ENCODE peak calls at places on chromosomes 5 and 9, in nine cellular contexts. One of them, this sample, is unnamed.

GRCh38 chr5:6261668-6262067 is 116.7 kb downstream of the MED10 start:
- DNase-seq in globus pallidus: no peak
- DNase-seq in neural crest cell: no peak
- DNase-seq in T-helper 1 cell: no peak
- DNase-seq in HTR-8/SVneo: no peak
- DNase-seq in HuH-7: no peak
- DNase-seq in M059J: no peak
- DNase-seq in brain microvascular endothelial cell: no peak
- DNase-seq in NCI-H524: no peak
- DNase-seq in this sample: no peak

GRCh38 chr5:109141499-109142200 is 268.1 kb downstream of the PJA2 start:
- DNase-seq in M059J: no peak
- DNase-seq in globus pallidus: no peak
- DNase-seq in NCI-H524: no peak
- DNase-seq in T-helper 1 cell: no peak
- DNase-seq in brain microvascular endothelial cell: peak
- DNase-seq in neural crest cell: no peak
- DNase-seq in HuH-7: peak
- DNase-seq in HTR-8/SVneo: no peak
- DNase-seq in this sample: no peak

GRCh38 chr5:171596391-171596878 is 177.0 kb downstream of the FGF18 start:
- DNase-seq in globus pallidus: no peak
- DNase-seq in HTR-8/SVneo: peak
- DNase-seq in brain microvascular endothelial cell: peak
- DNase-seq in neural crest cell: no peak
- DNase-seq in HuH-7: no peak
- DNase-seq in T-helper 1 cell: no peak
- DNase-seq in NCI-H524: no peak
- DNase-seq in M059J: peak
- DNase-seq in this sample: no peak

GRCh38 chr9:15271403-15271802 is 35.6 kb downstream of the TTC39B start:
- DNase-seq in HTR-8/SVneo: no peak
- DNase-seq in T-helper 1 cell: no peak
- DNase-seq in NCI-H524: no peak
- DNase-seq in neural crest cell: no peak
- DNase-seq in globus pallidus: no peak
- DNase-seq in M059J: no peak
- DNase-seq in HuH-7: no peak
- DNase-seq in brain microvascular endothelial cell: no peak
- DNase-seq in this sample: no peak

GRCh38 chr9:26292943-26293342 is 599.7 kb downstream of the CAAP1 start:
- DNase-seq in NCI-H524: peak
- DNase-seq in M059J: peak
- DNase-seq in HTR-8/SVneo: peak
- DNase-seq in T-helper 1 cell: no peak
- DNase-seq in brain microvascular endothelial cell: peak
- DNase-seq in HuH-7: no peak
- DNase-seq in globus pallidus: no peak
- DNase-seq in neural crest cell: no peak
- DNase-seq in this sample: no peak

GRCh38 chr9:7095054-7095453 is 337.3 kb downstream of the KDM4C start:
- DNase-seq in HuH-7: no peak
- DNase-seq in neural crest cell: no peak
- DNase-seq in globus pallidus: no peak
- DNase-seq in NCI-H524: no peak
- DNase-seq in M059J: no peak
- DNase-seq in HTR-8/SVneo: no peak
- DNase-seq in T-helper 1 cell: no peak
- DNase-seq in brain microvascular endothelial cell: no peak
- DNase-seq in this sample: no peak

GRCh38 chr5:122463221-122463620 is 151.2 kb downstream of the SNCAIP start:
- DNase-seq in NCI-H524: no peak
- DNase-seq in M059J: no peak
- DNase-seq in HuH-7: no peak
- DNase-seq in brain microvascular endothelial cell: peak
- DNase-seq in globus pallidus: no peak
- DNase-seq in HTR-8/SVneo: no peak
- DNase-seq in T-helper 1 cell: no peak
- DNase-seq in neural crest cell: no peak
- DNase-seq in this sample: no peak

GRCh38 chr5:1510631-1511030 is 13.1 kb downstream of the LPCAT1 start:
- DNase-seq in globus pallidus: no peak
- DNase-seq in HuH-7: no peak
- DNase-seq in NCI-H524: no peak
- DNase-seq in M059J: no peak
- DNase-seq in brain microvascular endothelial cell: no peak
- DNase-seq in neural crest cell: no peak
- DNase-seq in T-helper 1 cell: no peak
- DNase-seq in HTR-8/SVneo: no peak
- DNase-seq in this sample: no peak

GRCh38 chr9:93185261-93186150 is 1.6 kb downstream of the WNK2 start:
- DNase-seq in globus pallidus: no peak
- DNase-seq in HuH-7: no peak
- DNase-seq in brain microvascular endothelial cell: no peak
- DNase-seq in NCI-H524: no peak
- DNase-seq in HTR-8/SVneo: no peak
- DNase-seq in M059J: no peak
- DNase-seq in T-helper 1 cell: no peak
- DNase-seq in neural crest cell: no peak
- DNase-seq in this sample: no peak

GRCh38 chr5:167030500-167031120 is 1260.8 kb upstream of the WWC1 start:
- DNase-seq in HTR-8/SVneo: no peak
- DNase-seq in brain microvascular endothelial cell: no peak
- DNase-seq in neural crest cell: peak
- DNase-seq in HuH-7: peak
- DNase-seq in T-helper 1 cell: no peak
- DNase-seq in NCI-H524: no peak
- DNase-seq in M059J: peak
- DNase-seq in globus pallidus: no peak
- DNase-seq in this sample: no peak

GRCh38 chr5:122154910-122155309 is 25.6 kb downstream of the ZNF474 start:
- DNase-seq in T-helper 1 cell: no peak
- DNase-seq in NCI-H524: no peak
- DNase-seq in brain microvascular endothelial cell: peak
- DNase-seq in globus pallidus: no peak
- DNase-seq in HuH-7: no peak
- DNase-seq in HTR-8/SVneo: no peak
- DNase-seq in neural crest cell: no peak
- DNase-seq in M059J: peak
- DNase-seq in this sample: no peak

GRCh38 chr9:114723926-114724325 is 41.9 kb upstream of the TEX48 start:
- DNase-seq in M059J: peak
- DNase-seq in globus pallidus: no peak
- DNase-seq in neural crest cell: no peak
- DNase-seq in NCI-H524: no peak
- DNase-seq in HuH-7: no peak
- DNase-seq in T-helper 1 cell: no peak
- DNase-seq in brain microvascular endothelial cell: peak
- DNase-seq in HTR-8/SVneo: no peak
- DNase-seq in this sample: no peak

GRCh38 chr5:68273717-68274409 is 58.3 kb downstream of the PIK3R1 start:
- DNase-seq in HTR-8/SVneo: no peak
- DNase-seq in HuH-7: no peak
- DNase-seq in NCI-H524: no peak
- DNase-seq in brain microvascular endothelial cell: no peak
- DNase-seq in M059J: no peak
- DNase-seq in globus pallidus: no peak
- DNase-seq in neural crest cell: no peak
- DNase-seq in T-helper 1 cell: no peak
- DNase-seq in this sample: no peak

GRCh38 chr5:150117945-150118560 is 31.7 kb upstream of the CSF1R start:
- DNase-seq in T-helper 1 cell: no peak
- DNase-seq in brain microvascular endothelial cell: no peak
- DNase-seq in neural crest cell: no peak
- DNase-seq in NCI-H524: no peak
- DNase-seq in globus pallidus: no peak
- DNase-seq in HuH-7: no peak
- DNase-seq in HTR-8/SVneo: no peak
- DNase-seq in M059J: no peak
- DNase-seq in this sample: no peak

GRCh38 chr5:151255621-151256286 is 2.8 kb downstream of the GM2A start:
- DNase-seq in brain microvascular endothelial cell: no peak
- DNase-seq in HuH-7: no peak
- DNase-seq in M059J: no peak
- DNase-seq in neural crest cell: no peak
- DNase-seq in HTR-8/SVneo: no peak
- DNase-seq in T-helper 1 cell: no peak
- DNase-seq in NCI-H524: no peak
- DNase-seq in globus pallidus: peak
- DNase-seq in this sample: no peak

GRCh38 chr5:144812770-144813169 is 642.1 kb downstream of the KCTD16 start:
- DNase-seq in HTR-8/SVneo: peak
- DNase-seq in M059J: peak
- DNase-seq in T-helper 1 cell: no peak
- DNase-seq in HuH-7: no peak
- DNase-seq in brain microvascular endothelial cell: peak
- DNase-seq in globus pallidus: no peak
- DNase-seq in neural crest cell: no peak
- DNase-seq in NCI-H524: no peak
- DNase-seq in this sample: no peak

GRCh38 chr9:90038778-90039177 is 434.0 kb downstream of the GADD45G start:
- DNase-seq in brain microvascular endothelial cell: no peak
- DNase-seq in neural crest cell: no peak
- DNase-seq in NCI-H524: no peak
- DNase-seq in HuH-7: no peak
- DNase-seq in M059J: peak
- DNase-seq in HTR-8/SVneo: no peak
- DNase-seq in T-helper 1 cell: no peak
- DNase-seq in globus pallidus: no peak
- DNase-seq in this sample: no peak

GRCh38 chr9:38263534-38263933 is 129.0 kb upstream of the ALDH1B1 start:
- DNase-seq in HuH-7: no peak
- DNase-seq in brain microvascular endothelial cell: peak
- DNase-seq in T-helper 1 cell: no peak
- DNase-seq in M059J: peak
- DNase-seq in NCI-H524: peak
- DNase-seq in HTR-8/SVneo: peak
- DNase-seq in neural crest cell: no peak
- DNase-seq in globus pallidus: no peak
- DNase-seq in this sample: no peak

GRCh38 chr5:112417931-112418358 is 1.1 kb downstream of the EPB41L4A start:
- DNase-seq in neural crest cell: no peak
- DNase-seq in HTR-8/SVneo: no peak
- DNase-seq in M059J: peak
- DNase-seq in brain microvascular endothelial cell: peak
- DNase-seq in HuH-7: no peak
- DNase-seq in NCI-H524: no peak
- DNase-seq in T-helper 1 cell: no peak
- DNase-seq in globus pallidus: peak
- DNase-seq in this sample: no peak

GRCh38 chr9:86614871-86615849 is 260.9 kb upstream of the TUT7 start:
- DNase-seq in NCI-H524: no peak
- DNase-seq in M059J: peak
- DNase-seq in HTR-8/SVneo: no peak
- DNase-seq in HuH-7: peak
- DNase-seq in neural crest cell: peak
- DNase-seq in brain microvascular endothelial cell: peak
- DNase-seq in globus pallidus: no peak
- DNase-seq in T-helper 1 cell: no peak
- DNase-seq in this sample: no peak